ENCODE peak calls at places on chromosomes 5 and 9, in nine cellular contexts. One of them, this sample, is unnamed.

GRCh38 chr5:135386096-135386495 is 12.9 kb downstream of the MACROH2A1 start:
- DNase-seq in ovary: no peak
- DNase-seq in Right ventricle myocardium superior: no peak
- DNase-seq in activated B cell treated with CpG ODN at 0.5 μM for 24 hours: no peak
- DNase-seq in aorta: no peak
- DNase-seq in AG04450: no peak
- DNase-seq in dorsolateral prefrontal cortex: no peak
- DNase-seq in MV-4-11: no peak
- DNase-seq in esophagus squamous epithelium: no peak
- DNase-seq in this sample: no peak

GRCh38 chr5:138903113-138903789 is 28.1 kb upstream of the LRRTM2 start:
- DNase-seq in ovary: no peak
- DNase-seq in Right ventricle myocardium superior: no peak
- DNase-seq in activated B cell treated with CpG ODN at 0.5 μM for 24 hours: no peak
- DNase-seq in aorta: no peak
- DNase-seq in AG04450: peak; percentile 7
- DNase-seq in dorsolateral prefrontal cortex: no peak
- DNase-seq in MV-4-11: no peak
- DNase-seq in esophagus squamous epithelium: no peak
- DNase-seq in this sample: no peak

GRCh38 chr5:178224403-178224802 is 8.2 kb downstream of the PHYKPL start:
- DNase-seq in ovary: no peak
- DNase-seq in Right ventricle myocardium superior: no peak
- DNase-seq in activated B cell treated with CpG ODN at 0.5 μM for 24 hours: no peak
- DNase-seq in aorta: no peak
- DNase-seq in AG04450: no peak
- DNase-seq in dorsolateral prefrontal cortex: no peak
- DNase-seq in MV-4-11: no peak
- DNase-seq in esophagus squamous epithelium: no peak
- DNase-seq in this sample: no peak

GRCh38 chr9:72443855-72444254 is 77.6 kb upstream of the TMC1 start:
- DNase-seq in ovary: no peak
- DNase-seq in Right ventricle myocardium superior: no peak
- DNase-seq in activated B cell treated with CpG ODN at 0.5 μM for 24 hours: no peak
- DNase-seq in aorta: no peak
- DNase-seq in AG04450: no peak
- DNase-seq in dorsolateral prefrontal cortex: no peak
- DNase-seq in MV-4-11: peak; percentile 93
- DNase-seq in esophagus squamous epithelium: no peak
- DNase-seq in this sample: peak; percentile 13

GRCh38 chr5:115542651-115543364 is 1.8 kb downstream of the FEM1C start:
- DNase-seq in ovary: no peak
- DNase-seq in Right ventricle myocardium superior: peak; percentile 34
- DNase-seq in activated B cell treated with CpG ODN at 0.5 μM for 24 hours: no peak
- DNase-seq in aorta: no peak
- DNase-seq in AG04450: no peak
- DNase-seq in dorsolateral prefrontal cortex: no peak
- DNase-seq in MV-4-11: no peak
- DNase-seq in esophagus squamous epithelium: no peak
- DNase-seq in this sample: no peak

GRCh38 chr9:92715488-92716231 is 45.7 kb upstream of the IPPK start:
- DNase-seq in ovary: peak; percentile 80
- DNase-seq in Right ventricle myocardium superior: peak; percentile 78
- DNase-seq in activated B cell treated with CpG ODN at 0.5 μM for 24 hours: no peak
- DNase-seq in aorta: no peak
- DNase-seq in AG04450: no peak
- DNase-seq in dorsolateral prefrontal cortex: no peak
- DNase-seq in MV-4-11: no peak
- DNase-seq in esophagus squamous epithelium: no peak
- DNase-seq in this sample: no peak

GRCh38 chr9:69218166-69218565 is 44.1 kb downstream of the TJP2 start:
- DNase-seq in ovary: no peak
- DNase-seq in Right ventricle myocardium superior: no peak
- DNase-seq in activated B cell treated with CpG ODN at 0.5 μM for 24 hours: no peak
- DNase-seq in aorta: no peak
- DNase-seq in AG04450: no peak
- DNase-seq in dorsolateral prefrontal cortex: no peak
- DNase-seq in MV-4-11: no peak
- DNase-seq in esophagus squamous epithelium: no peak
- DNase-seq in this sample: no peak

GRCh38 chr5:171479776-171480125 is 60.3 kb downstream of the FGF18 start:
- DNase-seq in ovary: no peak
- DNase-seq in Right ventricle myocardium superior: no peak
- DNase-seq in activated B cell treated with CpG ODN at 0.5 μM for 24 hours: no peak
- DNase-seq in aorta: no peak
- DNase-seq in AG04450: no peak
- DNase-seq in dorsolateral prefrontal cortex: no peak
- DNase-seq in MV-4-11: no peak
- DNase-seq in esophagus squamous epithelium: no peak
- DNase-seq in this sample: no peak

GRCh38 chr5:106574820-106575219 is 1095.9 kb downstream of the EFNA5 start:
- DNase-seq in ovary: no peak
- DNase-seq in Right ventricle myocardium superior: no peak
- DNase-seq in activated B cell treated with CpG ODN at 0.5 μM for 24 hours: no peak
- DNase-seq in aorta: no peak
- DNase-seq in AG04450: no peak
- DNase-seq in dorsolateral prefrontal cortex: no peak
- DNase-seq in MV-4-11: no peak
- DNase-seq in esophagus squamous epithelium: no peak
- DNase-seq in this sample: no peak

GRCh38 chr5:155943516-155944407 is 383.2 kb upstream of the SGCD start:
- DNase-seq in ovary: peak; percentile 69
- DNase-seq in Right ventricle myocardium superior: peak; percentile 54
- DNase-seq in activated B cell treated with CpG ODN at 0.5 μM for 24 hours: no peak
- DNase-seq in aorta: peak; percentile 57
- DNase-seq in AG04450: no peak
- DNase-seq in dorsolateral prefrontal cortex: peak; percentile 54
- DNase-seq in MV-4-11: no peak
- DNase-seq in esophagus squamous epithelium: no peak
- DNase-seq in this sample: no peak

GRCh38 chr5:174533771-174534221 is 190.6 kb upstream of the MSX2 start:
- DNase-seq in ovary: no peak
- DNase-seq in Right ventricle myocardium superior: no peak
- DNase-seq in activated B cell treated with CpG ODN at 0.5 μM for 24 hours: no peak
- DNase-seq in aorta: no peak
- DNase-seq in AG04450: peak; percentile 96
- DNase-seq in dorsolateral prefrontal cortex: no peak
- DNase-seq in MV-4-11: peak; percentile 82
- DNase-seq in esophagus squamous epithelium: no peak
- DNase-seq in this sample: no peak

This sample was measured in memory B cell.